ENCODE peak calls at places on chromosome 11, in nine cellular contexts. One of them, this sample, is unnamed.

GRCh38 chr11:74462009-74462408 is 5.3 kb downstream of the KCNE3 start:
- DNase-seq in DMS153: no peak
- DNase-seq in effector memory CD8-positive, alpha-beta T cell: no peak
- DNase-seq in left colon: peak
- DNase-seq in GM06990: no peak
- DNase-seq in stimulated activated CD4-positive, alpha-beta T cell treated with anti-CD3 and anti-CD28 coated beads, Interleukin-1b, Interleukin-23, amount 100 ng/mL, for 1 hour: no peak
- DNase-seq in ovary: peak
- DNase-seq in H4: no peak
- DNase-seq in NAMALWA: no peak
- DNase-seq in this sample: peak

GRCh38 chr11:76669901-76670474 is 559 bp downstream of the LRRC32 start:
- DNase-seq in DMS153: no peak
- DNase-seq in effector memory CD8-positive, alpha-beta T cell: no peak
- DNase-seq in left colon: no peak
- DNase-seq in GM06990: no peak
- DNase-seq in stimulated activated CD4-positive, alpha-beta T cell treated with anti-CD3 and anti-CD28 coated beads, Interleukin-1b, Interleukin-23, amount 100 ng/mL, for 1 hour: no peak
- DNase-seq in ovary: peak
- DNase-seq in H4: no peak
- DNase-seq in NAMALWA: peak
- DNase-seq in this sample: no peak

GRCh38 chr11:76859708-76860233 is 947 bp upstream of the ACER3 start:
- DNase-seq in DMS153: no peak
- DNase-seq in effector memory CD8-positive, alpha-beta T cell: no peak
- DNase-seq in left colon: no peak
- DNase-seq in GM06990: no peak
- DNase-seq in stimulated activated CD4-positive, alpha-beta T cell treated with anti-CD3 and anti-CD28 coated beads, Interleukin-1b, Interleukin-23, amount 100 ng/mL, for 1 hour: no peak
- DNase-seq in ovary: peak
- DNase-seq in H4: no peak
- DNase-seq in NAMALWA: no peak
- DNase-seq in this sample: no peak

GRCh38 chr11:20042025-20042639 is 118.1 kb downstream of the DBX1 start:
- DNase-seq in DMS153: no peak
- DNase-seq in effector memory CD8-positive, alpha-beta T cell: no peak
- DNase-seq in left colon: no peak
- DNase-seq in GM06990: no peak
- DNase-seq in stimulated activated CD4-positive, alpha-beta T cell treated with anti-CD3 and anti-CD28 coated beads, Interleukin-1b, Interleukin-23, amount 100 ng/mL, for 1 hour: no peak
- DNase-seq in ovary: no peak
- DNase-seq in H4: no peak
- DNase-seq in NAMALWA: no peak
- DNase-seq in this sample: no peak

GRCh38 chr11:6864436-6864835 is 1.6 kb downstream of the OR10A2 start:
- DNase-seq in DMS153: no peak
- DNase-seq in effector memory CD8-positive, alpha-beta T cell: no peak
- DNase-seq in left colon: no peak
- DNase-seq in GM06990: no peak
- DNase-seq in stimulated activated CD4-positive, alpha-beta T cell treated with anti-CD3 and anti-CD28 coated beads, Interleukin-1b, Interleukin-23, amount 100 ng/mL, for 1 hour: no peak
- DNase-seq in ovary: no peak
- DNase-seq in H4: no peak
- DNase-seq in NAMALWA: no peak
- DNase-seq in this sample: no peak

GRCh38 chr11:118908931-118909618 is 16.7 kb downstream of the BCL9L start:
- DNase-seq in DMS153: peak
- DNase-seq in effector memory CD8-positive, alpha-beta T cell: no peak
- DNase-seq in left colon: peak
- DNase-seq in GM06990: no peak
- DNase-seq in stimulated activated CD4-positive, alpha-beta T cell treated with anti-CD3 and anti-CD28 coated beads, Interleukin-1b, Interleukin-23, amount 100 ng/mL, for 1 hour: no peak
- DNase-seq in ovary: peak
- DNase-seq in H4: peak
- DNase-seq in NAMALWA: no peak
- DNase-seq in this sample: no peak

GRCh38 chr11:114569781-114570180 is 10.1 kb upstream of the NXPE1 start:
- DNase-seq in DMS153: no peak
- DNase-seq in effector memory CD8-positive, alpha-beta T cell: no peak
- DNase-seq in left colon: no peak
- DNase-seq in GM06990: no peak
- DNase-seq in stimulated activated CD4-positive, alpha-beta T cell treated with anti-CD3 and anti-CD28 coated beads, Interleukin-1b, Interleukin-23, amount 100 ng/mL, for 1 hour: no peak
- DNase-seq in ovary: no peak
- DNase-seq in H4: no peak
- DNase-seq in NAMALWA: no peak
- DNase-seq in this sample: no peak

GRCh38 chr11:114084414-114084813 is 24.9 kb downstream of the ZBTB16 start:
- DNase-seq in DMS153: no peak
- DNase-seq in effector memory CD8-positive, alpha-beta T cell: no peak
- DNase-seq in left colon: no peak
- DNase-seq in GM06990: no peak
- DNase-seq in stimulated activated CD4-positive, alpha-beta T cell treated with anti-CD3 and anti-CD28 coated beads, Interleukin-1b, Interleukin-23, amount 100 ng/mL, for 1 hour: no peak
- DNase-seq in ovary: no peak
- DNase-seq in H4: no peak
- DNase-seq in NAMALWA: no peak
- DNase-seq in this sample: peak

GRCh38 chr11:39432929-39433328 is 2026.5 kb downstream of the LRRC4C start:
- DNase-seq in DMS153: no peak
- DNase-seq in effector memory CD8-positive, alpha-beta T cell: no peak
- DNase-seq in left colon: no peak
- DNase-seq in GM06990: no peak
- DNase-seq in stimulated activated CD4-positive, alpha-beta T cell treated with anti-CD3 and anti-CD28 coated beads, Interleukin-1b, Interleukin-23, amount 100 ng/mL, for 1 hour: no peak
- DNase-seq in ovary: no peak
- DNase-seq in H4: no peak
- DNase-seq in NAMALWA: no peak
- DNase-seq in this sample: no peak

GRCh38 chr11:1073851-1074243 is 827 bp upstream of the MUC2 start:
- DNase-seq in DMS153: no peak
- DNase-seq in effector memory CD8-positive, alpha-beta T cell: no peak
- DNase-seq in left colon: peak
- DNase-seq in GM06990: no peak
- DNase-seq in stimulated activated CD4-positive, alpha-beta T cell treated with anti-CD3 and anti-CD28 coated beads, Interleukin-1b, Interleukin-23, amount 100 ng/mL, for 1 hour: no peak
- DNase-seq in ovary: no peak
- DNase-seq in H4: no peak
- DNase-seq in NAMALWA: no peak
- DNase-seq in this sample: peak

GRCh38 chr11:61891331-61892084 is at the start of gene FADS3:
- DNase-seq in DMS153: peak
- DNase-seq in effector memory CD8-positive, alpha-beta T cell: peak
- DNase-seq in left colon: peak
- DNase-seq in GM06990: peak
- DNase-seq in stimulated activated CD4-positive, alpha-beta T cell treated with anti-CD3 and anti-CD28 coated beads, Interleukin-1b, Interleukin-23, amount 100 ng/mL, for 1 hour: no peak
- DNase-seq in ovary: peak
- DNase-seq in H4: peak
- DNase-seq in NAMALWA: peak
- DNase-seq in this sample: peak

This sample was measured in cardiac septum.